ENCODE peak calls at places on chromosome 7, in ten cellular contexts. W, K, B, V, Y, D, O, I, R and P are unnamed samples.

GRCh38 chr7:3162286-3162685 is 118.6 kb upstream of the CARD11 start:
- DNase-seq in W (no peak), K (no peak), B (no peak), V (peak; percentile 44), Y (no peak), D (no peak), O (no peak), I (peak; percentile 18), R (no peak), P (no peak)

GRCh38 chr7:2279873-2280272 is 34.4 kb downstream of the SNX8 start:
- DNase-seq in W (no peak), K (no peak), B (no peak), V (peak; percentile 3), Y (no peak), D (no peak), O (no peak), I (no peak), R (no peak), P (no peak)

GRCh38 chr7:137462074-137462715 is 118.7 kb upstream of the PTN start:
- DNase-seq in W (no peak), K (no peak), B (no peak), V (peak; percentile 21), Y (no peak), D (no peak), O (no peak), I (peak; percentile 49), R (no peak), P (no peak)

GRCh38 chr7:101124376-101125056 is 2.4 kb upstream of the SERPINE1 start:
- DNase-seq in W (no peak), K (no peak), B (no peak), V (peak; percentile 91), Y (no peak), D (no peak), O (no peak), I (peak; percentile 90), R (no peak), P (no peak)

GRCh38 chr7:19491821-19492452 is 216.9 kb downstream of the POLR1F start:
- DNase-seq in W (no peak), K (no peak), B (peak; percentile 16), V (peak; percentile 62), Y (no peak), D (peak; percentile 14), O (no peak), I (peak; percentile 40), R (peak; percentile 6), P (no peak)

GRCh38 chr7:105261689-105262088 is 127.0 kb downstream of the SRPK2 start:
- DNase-seq in W (no peak), K (no peak), B (no peak), V (no peak), Y (no peak), D (no peak), O (no peak), I (no peak), R (no peak), P (no peak)

GRCh38 chr7:87318741-87319140 is 26.7 kb upstream of the CROT start:
- DNase-seq in W (no peak), K (no peak), B (no peak), V (no peak), Y (no peak), D (no peak), O (no peak), I (no peak), R (no peak), P (no peak)

GRCh38 chr7:98771519-98772241 is 98.1 kb downstream of the TMEM130 start:
- DNase-seq in W (no peak), K (peak; percentile 9), B (no peak), V (peak; percentile 51), Y (no peak), D (no peak), O (no peak), I (peak; percentile 31), R (no peak), P (no peak)

GRCh38 chr7:99102809-99103690 is 40.9 kb downstream of the SMURF1 start:
- DNase-seq in W (no peak), K (no peak), B (peak; percentile 82), V (no peak), Y (no peak), D (no peak), O (no peak), I (peak; percentile 33), R (no peak), P (no peak)

GRCh38 chr7:124155400-124156022 is 122.6 kb upstream of the TMEM229A start:
- DNase-seq in W (no peak), K (no peak), B (peak; percentile 21), V (peak; percentile 46), Y (no peak), D (no peak), O (no peak), I (no peak), R (no peak), P (no peak)

GRCh38 chr7:127346575-127347256 is 45.8 kb downstream of the ZNF800 start:
- DNase-seq in W (no peak), K (no peak), B (no peak), V (no peak), Y (no peak), D (no peak), O (no peak), I (no peak), R (peak; percentile 7), P (no peak)

GRCh38 chr7:20828947-20829346 is 42.3 kb upstream of the SP8 start:
- DNase-seq in W (no peak), K (no peak), B (no peak), V (no peak), Y (no peak), D (no peak), O (no peak), I (no peak), R (no peak), P (no peak)

GRCh38 chr7:130493275-130493868 is 1.5 kb downstream of the MEST start:
- DNase-seq in W (no peak), K (no peak), B (no peak), V (peak; percentile 37), Y (no peak), D (no peak), O (no peak), I (no peak), R (no peak), P (no peak)

DNA sequence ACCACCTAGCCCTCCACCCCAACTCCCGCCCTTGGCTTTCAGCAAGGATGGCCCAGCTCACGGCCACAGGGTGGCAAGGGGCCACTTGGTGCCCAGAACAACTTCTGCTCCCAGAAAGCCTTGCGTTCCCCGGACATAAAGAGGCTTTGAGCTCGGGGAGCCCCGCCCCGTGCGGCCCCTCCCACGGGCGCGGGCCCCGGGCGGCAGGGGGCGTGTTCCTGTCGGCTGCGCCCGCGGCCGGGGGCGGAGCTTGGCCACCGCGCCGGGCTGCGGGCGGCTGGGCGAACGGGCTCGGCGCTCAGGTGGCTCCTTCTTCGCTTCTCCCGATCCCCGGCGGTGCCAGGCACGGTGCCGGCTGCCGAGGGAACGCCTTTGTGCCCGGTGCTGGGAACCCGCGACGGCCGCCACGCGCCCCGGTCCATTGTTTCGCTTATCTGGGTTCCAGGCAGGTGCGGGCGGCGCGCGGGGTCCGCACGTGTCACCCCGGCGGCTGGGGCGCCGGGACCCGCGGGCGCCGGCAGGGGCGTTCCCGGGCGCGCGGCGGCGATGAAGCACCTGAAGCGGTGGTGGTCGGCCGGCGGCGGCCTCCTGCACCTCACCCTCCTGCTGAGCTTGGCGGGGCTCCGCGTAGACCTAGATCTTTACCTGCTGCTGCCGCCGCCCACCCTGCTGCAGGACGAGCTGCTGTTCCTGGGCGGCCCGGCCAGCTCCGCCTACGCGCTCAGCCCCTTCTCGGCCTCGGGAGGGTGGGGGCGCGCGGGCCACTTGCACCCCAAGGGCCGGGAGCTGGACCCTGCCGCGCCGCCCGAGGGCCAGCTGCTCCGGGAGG is at the start of gene NFE2L3:
- DNase-seq in W (peak; percentile 76), K (peak; percentile 65), B (peak; percentile 78), V (peak; percentile 82), Y (peak; percentile 74), D (peak; percentile 94), O (no peak), I (peak; percentile 38), R (peak; percentile 90), P (peak; percentile 91)
- TF ChIP-seq CTCF in W (peak; percentile 35), K (peak; percentile 17), B (no peak), V (no peak), Y (no peak), D (peak; percentile 13), O (peak; percentile 35), I (no peak), R (no peak), P (no peak)

GRCh38 chr7:140645166-140645565 is 4.6 kb upstream of the DENND2A start:
- DNase-seq in W (no peak), K (no peak), B (no peak), V (no peak), Y (no peak), D (no peak), O (peak; percentile 28), I (no peak), R (no peak), P (peak; percentile 46)
- TF ChIP-seq CTCF in W (no peak), K (peak; percentile 48), B (no peak), V (peak; percentile 40), Y (peak; percentile 75), D (no peak), O (peak; percentile 64), I (peak; percentile 66), R (peak; percentile 34), P (peak; percentile 33)

DNA sequence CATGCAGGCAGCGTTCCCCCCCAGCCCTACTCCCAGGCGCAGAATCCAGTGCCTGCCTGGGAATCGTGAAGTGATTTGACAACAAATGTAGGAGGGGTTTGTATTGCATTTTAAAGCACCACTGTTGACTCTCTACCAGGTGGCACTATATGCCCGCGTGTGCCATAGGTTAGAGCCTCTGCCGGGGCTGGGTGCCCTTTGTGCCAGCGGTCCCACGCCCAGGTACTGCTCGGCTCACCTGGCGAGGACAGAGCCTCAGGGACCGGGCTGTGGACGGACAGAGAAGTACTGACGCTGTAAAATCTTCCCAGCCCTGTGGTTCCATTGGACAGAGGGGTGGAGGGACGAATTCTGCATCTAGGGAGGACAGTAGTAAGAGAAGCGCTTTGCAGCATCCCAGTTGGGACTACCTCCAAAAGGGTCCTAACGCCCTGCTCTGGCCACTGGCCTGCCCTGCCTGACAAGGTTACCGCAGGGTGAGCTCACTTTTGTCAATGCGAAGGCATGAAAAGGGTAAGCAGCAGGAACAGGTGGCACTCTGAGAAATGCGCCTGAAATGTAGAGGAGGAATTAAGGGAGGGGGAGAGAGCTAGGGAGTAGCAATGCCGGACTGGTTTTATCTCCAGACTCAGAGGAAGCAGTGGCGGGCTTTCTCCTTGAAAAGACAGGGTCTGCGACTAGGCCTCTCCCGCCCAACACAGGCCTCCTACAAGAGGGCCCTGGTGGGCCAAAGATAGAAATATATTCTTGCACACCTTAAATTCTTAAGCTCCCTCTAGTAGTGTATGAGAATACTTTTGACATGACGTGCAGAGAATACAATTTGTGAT is 858 bp upstream of the CACNA2D1 start:
- DNase-seq in W (no peak), K (peak; percentile 2), B (peak; percentile 9), V (no peak), Y (no peak), D (peak; percentile 10), O (no peak), I (no peak), R (no peak), P (peak; percentile 66)
- TF ChIP-seq CTCF in W (no peak), K (peak; percentile 3), B (no peak), V (no peak), Y (no peak), D (no peak), O (peak; percentile 59), I (peak; percentile 25), R (no peak), P (no peak)

DNA sequence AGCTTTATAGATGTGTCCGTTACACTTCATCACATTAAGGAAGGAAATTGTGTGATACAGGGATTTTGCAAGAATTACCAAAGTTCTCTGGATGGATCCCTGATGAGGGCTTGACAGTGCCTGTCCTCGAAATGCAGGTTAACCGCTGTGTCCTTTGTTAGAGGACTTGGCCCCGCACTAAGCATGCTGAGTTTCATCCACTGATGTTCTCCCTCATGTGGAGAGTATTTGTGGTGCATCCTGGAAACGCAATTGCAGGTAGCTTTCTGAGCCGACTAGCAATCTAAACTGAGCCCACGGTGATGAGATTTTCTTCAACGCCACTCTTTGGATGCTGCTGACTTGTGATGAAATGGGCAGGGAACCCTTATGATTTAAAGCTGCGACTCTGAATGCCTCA is 71.9 kb upstream of the STK17A start:
- DNase-seq in W (no peak), K (no peak), B (no peak), V (no peak), Y (no peak), D (no peak), O (no peak), I (no peak), R (no peak), P (no peak)
- TF ChIP-seq CTCF in W (no peak), K (peak; percentile 30), B (no peak), V (no peak), Y (peak; percentile 13), D (no peak), O (peak; percentile 17), I (peak; percentile 27), R (no peak), P (no peak)